ENCODE peak calls at places on chromosomes 4 and X, in ten cellular contexts. G is cardiac muscle cell, Z is astrocyte, W is ovary, J is endodermal cell, M is astrocyte of the spinal cord, T is Peyer's patch, E is lung, A is fibroblast of pulmonary artery, P is PC-3. I is an unnamed sample.

GRCh38 chr4:44583393-44583792 is 68.0 kb downstream of the YIPF7 start:
- DNase-seq in G (no peak), Z (no peak), W (no peak), J (peak), M (no peak), T (no peak), E (no peak), A (peak), P (peak), I (peak)

GRCh38 chr4:55733874-55734437 is 85.6 kb upstream of the EXOC1L start:
- DNase-seq in G (no peak), Z (peak), W (no peak), J (no peak), M (peak), T (peak), E (peak), A (peak), P (peak), I (peak)

GRCh38 chrX:136608295-136608933 is 39.5 kb upstream of the CD40LG start:
- DNase-seq in G (peak), Z (no peak), W (no peak), J (peak), M (peak), T (peak), E (no peak), A (peak), P (peak), I (peak)

GRCh38 chr4:108107729-108108382 is 60.9 kb downstream of the LEF1 start:
- DNase-seq in G (no peak), Z (no peak), W (no peak), J (no peak), M (no peak), T (no peak), E (no peak), A (no peak), P (no peak), I (no peak)

GRCh38 chr4:48041535-48042137 is 25.1 kb downstream of the NIPAL1 start:
- DNase-seq in G (no peak), Z (no peak), W (no peak), J (no peak), M (no peak), T (no peak), E (no peak), A (no peak), P (no peak), I (no peak)

GRCh38 chrX:97551821-97552220 is 668.1 kb downstream of the RPA4 start:
- DNase-seq in G (no peak), Z (no peak), W (no peak), J (no peak), M (no peak), T (no peak), E (no peak), A (no peak), P (no peak), I (no peak)

GRCh38 chr4:35760706-35761278 is 483.5 kb downstream of the ARAP2 start:
- DNase-seq in G (no peak), Z (no peak), W (no peak), J (no peak), M (no peak), T (no peak), E (no peak), A (no peak), P (no peak), I (no peak)

GRCh38 chr4:105990933-105991332 is 95.7 kb downstream of the NPNT start:
- DNase-seq in G (no peak), Z (peak), W (peak), J (no peak), M (peak), T (no peak), E (peak), A (peak), P (peak), I (peak)

GRCh38 chrX:9356846-9357245 is 108.0 kb upstream of the TBL1X start:
- DNase-seq in G (no peak), Z (no peak), W (no peak), J (no peak), M (no peak), T (no peak), E (no peak), A (no peak), P (peak), I (no peak)

GRCh38 chr4:734075-734474 is 28.4 kb downstream of the PCGF3 start:
- DNase-seq in G (no peak), Z (no peak), W (no peak), J (no peak), M (no peak), T (no peak), E (no peak), A (no peak), P (no peak), I (no peak)

GRCh38 chr4:168993724-168994510 is 16.1 kb downstream of the CBR4 start:
- DNase-seq in G (no peak), Z (peak), W (no peak), J (no peak), M (peak), T (no peak), E (no peak), A (no peak), P (no peak), I (no peak)

GRCh38 chr4:168998596-168998995 is 11.5 kb downstream of the CBR4 start:
- DNase-seq in G (no peak), Z (no peak), W (no peak), J (no peak), M (no peak), T (no peak), E (no peak), A (no peak), P (no peak), I (no peak)

GRCh38 chr4:168999836-169000235 is 10.2 kb downstream of the CBR4 start:
- DNase-seq in G (no peak), Z (peak), W (no peak), J (no peak), M (no peak), T (no peak), E (no peak), A (no peak), P (no peak), I (peak)

GRCh38 chr4:168994961-168995360 is 15.1 kb downstream of the CBR4 start:
- DNase-seq in G (no peak), Z (no peak), W (no peak), J (no peak), M (no peak), T (no peak), E (no peak), A (no peak), P (no peak), I (no peak)

DNA sequence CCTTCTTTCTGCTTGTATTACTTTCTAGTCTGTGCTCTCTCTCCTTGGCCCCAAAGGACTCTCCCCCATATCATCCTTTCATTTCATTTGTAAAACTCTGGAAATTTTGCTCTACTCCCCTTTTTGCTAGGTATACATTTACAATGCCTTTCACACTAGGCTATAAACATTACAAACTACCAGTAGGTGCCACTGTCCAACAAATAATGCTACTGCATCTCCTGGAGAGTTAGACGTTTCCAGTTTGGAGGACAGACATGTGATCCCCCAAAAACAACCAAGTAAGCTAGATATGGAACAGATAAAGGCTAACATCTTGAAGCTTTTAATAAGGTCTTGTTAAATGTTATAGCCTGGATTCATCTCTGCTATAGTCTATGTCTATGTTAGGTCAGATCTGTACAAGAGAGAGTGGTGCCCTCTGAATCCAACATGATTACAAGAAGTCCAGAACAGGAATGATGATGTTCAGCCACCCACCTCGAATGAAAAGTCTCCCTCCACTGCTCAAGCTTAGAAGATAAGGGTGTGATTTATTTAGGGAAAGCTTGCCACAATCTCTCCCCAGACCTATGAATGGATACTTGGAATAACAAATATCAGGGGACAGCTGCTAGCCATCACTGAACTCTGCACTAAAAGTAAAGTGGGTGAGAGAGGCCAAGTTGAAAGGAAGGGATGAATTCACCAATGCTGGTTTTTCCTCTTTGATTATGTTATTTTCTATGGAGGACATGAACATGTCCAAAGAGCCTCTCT is 14.3 kb downstream of the CBR4 start:
- DNase-seq in G (no peak), Z (no peak), W (no peak), J (no peak), M (peak), T (no peak), E (no peak), A (peak), P (peak), I (peak)
- TF ChIP-seq CTCF in G (peak), Z (peak), W (no peak), J (peak), M (peak), T (no peak), E (no peak), A (peak), P (peak), I (peak)

GRCh38 chr4:165967486-165967885 is 94.4 kb downstream of the TLL1 start:
- DNase-seq in G (no peak), Z (no peak), W (no peak), J (no peak), M (no peak), T (no peak), E (no peak), A (no peak), P (no peak), I (peak)

GRCh38 chr4:165966833-165967232 is 93.8 kb downstream of the TLL1 start:
- DNase-seq in G (no peak), Z (no peak), W (no peak), J (no peak), M (no peak), T (no peak), E (no peak), A (no peak), P (no peak), I (no peak)

GRCh38 chr4:165965503-165965902 is 92.5 kb downstream of the TLL1 start:
- DNase-seq in G (no peak), Z (peak), W (no peak), J (no peak), M (no peak), T (no peak), E (no peak), A (no peak), P (peak), I (peak)

GRCh38 chr4:165964591-165964990 is 91.6 kb downstream of the TLL1 start:
- DNase-seq in G (no peak), Z (no peak), W (no peak), J (no peak), M (no peak), T (no peak), E (no peak), A (no peak), P (no peak), I (peak)
- H3K4me3 ChIP-seq in G (no peak), Z (no peak), W (no peak), J (no peak), M (no peak), T (no peak), E (no peak), A (no peak), P (no peak), I (no peak)

DNA sequence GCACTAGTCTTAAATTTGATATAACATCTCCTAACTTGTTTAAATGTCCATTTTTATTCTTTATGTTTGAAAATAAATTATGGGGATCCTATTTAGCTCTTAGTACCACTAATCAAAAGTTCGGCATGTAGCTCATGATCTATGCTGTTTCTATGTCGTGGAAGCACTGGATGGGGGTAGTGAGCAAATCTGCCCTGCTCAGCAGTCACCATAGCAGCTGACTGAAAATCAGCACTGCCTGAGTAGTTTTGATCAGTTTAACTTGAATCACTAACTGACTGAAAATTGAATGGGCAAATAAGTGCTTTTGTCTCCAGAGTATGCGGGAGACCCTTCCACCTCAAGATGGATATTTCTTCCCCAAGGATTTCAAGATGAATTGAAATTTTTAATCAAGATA is 27.6 kb downstream of the NUDT6 start:
- DNase-seq in G (no peak), Z (no peak), W (no peak), J (no peak), M (no peak), T (no peak), E (no peak), A (no peak), P (no peak), I (no peak)
- TF ChIP-seq CTCF in G (no peak), Z (no peak), W (no peak), J (peak), M (no peak), T (no peak), E (no peak), A (no peak), P (no peak), I (no peak)

GRCh38 chr4:10673817-10674369 is 10.7 kb downstream of the CLNK start:
- DNase-seq in G (no peak), Z (no peak), W (no peak), J (no peak), M (no peak), T (no peak), E (no peak), A (no peak), P (no peak), I (no peak)
- H3K4me3 ChIP-seq in G (no peak), Z (no peak), W (no peak), J (no peak), M (no peak), T (no peak), E (no peak), A (no peak), P (no peak), I (no peak)

DNA sequence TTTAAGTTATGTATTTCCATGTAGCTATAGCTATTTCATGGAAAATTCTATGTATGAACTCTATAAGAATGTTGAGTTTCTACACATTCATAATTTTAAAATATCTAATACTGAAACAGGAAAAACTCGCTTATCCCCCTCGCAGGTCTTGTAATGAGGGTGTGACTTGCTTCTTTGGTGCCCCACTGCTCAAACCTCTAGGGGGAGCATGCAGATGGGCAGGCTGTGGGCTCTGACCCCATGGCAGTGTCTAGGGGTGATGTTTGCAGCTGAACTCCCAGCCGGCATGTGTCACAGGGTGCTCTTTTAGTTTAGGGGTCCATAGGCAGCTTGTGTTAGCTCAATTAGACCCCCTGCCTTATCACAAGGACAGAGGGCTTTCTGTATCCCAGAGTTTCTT is 1825.7 kb upstream of the ADGRL3 start:
- DNase-seq in G (no peak), Z (no peak), W (no peak), J (no peak), M (no peak), T (no peak), E (no peak), A (no peak), P (no peak), I (no peak)
- TF ChIP-seq CTCF in G (no peak), Z (no peak), W (no peak), J (peak), M (no peak), T (no peak), E (no peak), A (no peak), P (peak), I (no peak)

DNA sequence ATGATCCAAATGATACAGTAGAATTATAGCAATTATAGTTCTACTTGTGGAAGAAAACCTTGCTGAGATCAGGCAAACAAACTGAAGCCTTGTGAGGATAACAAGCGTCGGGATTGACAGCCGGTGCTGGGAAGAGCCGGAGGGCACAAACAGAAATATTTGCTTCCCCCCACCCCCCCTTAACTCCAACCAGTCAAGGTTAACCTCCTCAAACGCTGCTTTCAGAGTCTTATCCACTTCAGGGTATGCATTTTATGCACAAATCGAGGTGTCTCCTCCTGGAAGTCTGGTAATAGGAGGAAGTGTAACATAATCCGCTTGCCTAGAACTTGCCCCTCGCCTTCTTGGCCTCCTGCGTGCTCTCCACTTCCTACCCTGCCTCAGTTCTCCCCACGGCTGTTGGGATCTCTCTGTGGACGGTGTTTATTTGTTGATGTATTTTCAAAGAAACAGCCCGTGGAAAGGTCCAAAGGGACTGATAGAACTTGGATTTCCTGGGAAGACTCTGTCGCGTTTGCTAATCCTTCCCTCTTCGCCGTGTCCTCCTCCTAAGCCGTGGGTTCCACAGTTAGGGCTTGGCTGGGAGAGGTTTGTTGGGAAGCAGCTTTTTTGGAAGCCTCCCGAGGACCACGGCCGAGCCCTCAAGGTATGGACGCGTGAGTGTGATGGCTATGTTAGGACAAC is 4.1 kb upstream of the ARX start:
- DNase-seq in G (no peak), Z (no peak), W (no peak), J (peak), M (no peak), T (no peak), E (no peak), A (no peak), P (no peak), I (no peak)
- H3K4me3 ChIP-seq in G (peak), Z (no peak), W (peak), J (peak), M (no peak), T (no peak), E (no peak), A (no peak), P (no peak), I (no peak)

DNA sequence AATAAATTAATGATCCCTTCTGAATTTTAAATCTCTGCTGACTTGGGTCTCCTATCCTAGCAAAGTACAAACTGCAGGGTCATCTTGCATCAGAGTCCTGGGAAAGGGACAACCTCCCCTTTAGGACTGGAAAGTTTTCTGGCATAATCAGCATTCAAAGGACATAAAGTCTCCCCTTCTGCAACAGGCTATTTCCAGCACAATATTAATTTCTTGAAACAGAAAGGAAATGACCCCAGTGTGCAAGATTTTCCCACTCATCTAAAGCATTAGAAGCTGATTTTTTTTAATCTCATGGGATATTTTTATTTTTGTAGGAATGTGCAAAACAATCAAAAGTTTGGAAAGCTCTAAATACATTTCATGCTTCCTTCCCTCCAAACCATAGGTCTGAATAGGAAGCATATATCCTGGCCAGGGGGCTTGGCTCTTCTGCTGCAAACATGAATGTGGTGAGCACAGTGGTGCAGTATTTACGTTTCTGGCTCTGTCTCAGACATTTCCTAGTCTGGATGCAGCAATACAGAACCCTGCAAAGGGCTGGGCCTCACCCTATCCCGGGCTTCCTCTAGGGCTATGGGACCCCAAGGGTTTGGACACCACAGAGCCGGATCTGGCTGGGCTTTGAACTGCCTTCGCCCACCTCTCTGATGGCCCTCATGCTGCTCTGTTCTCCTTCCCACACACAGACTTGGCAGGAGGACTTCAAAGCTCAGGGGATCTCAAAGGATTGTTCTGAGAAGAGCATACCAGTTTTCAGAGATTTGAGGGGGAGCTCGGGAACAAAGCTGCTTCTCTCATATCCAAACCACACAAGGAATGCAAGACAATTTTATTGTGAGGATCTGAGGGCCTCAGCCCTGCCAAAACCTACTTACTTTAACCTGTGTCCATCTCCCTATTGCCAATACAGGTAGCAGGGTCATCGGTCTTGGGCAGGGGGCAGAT is 64.9 kb downstream of the POLR2B start:
- DNase-seq in G (no peak), Z (peak), W (no peak), J (no peak), M (peak), T (no peak), E (no peak), A (peak), P (no peak), I (no peak)
- TF ChIP-seq CTCF in G (no peak), Z (no peak), W (no peak), J (no peak), M (no peak), T (no peak), E (no peak), A (no peak), P (no peak), I (no peak)

GRCh38 chrX:120336899-120337298 is 25.0 kb upstream of the ATP1B4 start:
- DNase-seq in G (no peak), Z (no peak), W (no peak), J (no peak), M (no peak), T (no peak), E (no peak), A (no peak), P (no peak), I (no peak)

GRCh38 chrX:120334137-120334536 is 22.9 kb upstream of the TMEM255A start:
- DNase-seq in G (no peak), Z (no peak), W (no peak), J (no peak), M (no peak), T (no peak), E (no peak), A (no peak), P (no peak), I (no peak)

GRCh38 chrX:120332394-120332793 is 21.1 kb upstream of the TMEM255A start:
- DNase-seq in G (no peak), Z (no peak), W (no peak), J (no peak), M (no peak), T (no peak), E (no peak), A (no peak), P (no peak), I (no peak)

GRCh38 chrX:120334603-120335002 is 23.3 kb upstream of the TMEM255A start:
- DNase-seq in G (no peak), Z (no peak), W (no peak), J (no peak), M (no peak), T (no peak), E (no peak), A (no peak), P (no peak), I (no peak)
- H3K4me3 ChIP-seq in G (no peak), Z (no peak), W (no peak), J (no peak), M (no peak), T (no peak), E (no peak), A (no peak), P (no peak), I (no peak)

DNA sequence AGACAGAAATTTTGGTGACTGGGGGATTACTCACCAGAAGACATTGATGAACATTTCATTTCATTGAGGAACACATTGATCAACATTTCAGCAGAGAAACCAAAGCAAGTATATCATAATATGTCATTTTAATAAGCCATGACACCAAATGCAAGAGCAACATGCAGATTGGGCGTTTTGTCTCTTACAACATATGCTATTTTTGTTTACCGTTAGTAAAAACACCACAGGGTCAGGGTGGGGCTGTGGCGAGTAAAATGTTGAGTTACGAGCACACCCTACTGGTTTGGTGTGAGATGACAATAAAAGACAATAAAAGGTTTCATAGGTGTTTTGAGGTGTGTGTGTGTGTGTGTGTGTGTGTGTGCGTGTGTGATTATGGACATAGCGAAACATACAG is 294.5 kb downstream of the PDGFC start:
- DNase-seq in G (peak), Z (peak), W (no peak), J (peak), M (peak), T (no peak), E (no peak), A (peak), P (peak), I (peak)
- TF ChIP-seq CTCF in G (peak), Z (peak), W (no peak), J (peak), M (peak), T (no peak), E (no peak), A (peak), P (peak), I (peak)

GRCh38 chrX:316351-317325 is 2.0 kb downstream of the GTPBP6 start:
- DNase-seq in G (no peak), Z (no peak), W (peak), J (no peak), M (no peak), T (no peak), E (no peak), A (no peak), P (no peak), I (no peak)
- H3K4me3 ChIP-seq in G (no peak), Z (no peak), W (no peak), J (no peak), M (no peak), T (no peak), E (no peak), A (no peak), P (no peak), I (no peak)